ENCODE peak calls at places on chromosomes 1 and 21, in four cellular contexts. One of them, this sample, is unnamed.

GRCh38 chr1:79151006-79151796 is 144.7 kb upstream of the ADGRL4 start:
- DNase-seq in GM12878: no peak
- DNase-seq in HepG2: no peak
- DNase-seq in K562: no peak
- DNase-seq in this sample: no peak

GRCh38 chr1:32219022-32219421 is 3.1 kb downstream of the TMEM234 start:
- DNase-seq in GM12878: no peak
- DNase-seq in HepG2: no peak
- DNase-seq in K562: no peak
- DNase-seq in this sample: no peak

GRCh38 chr1:234957330-234958065 is 171.1 kb downstream of the TOMM20 start:
- DNase-seq in GM12878: no peak
- DNase-seq in HepG2: peak; percentile 99
- DNase-seq in K562: peak; percentile 75
- DNase-seq in this sample: peak; percentile 69

GRCh38 chr1:31831397-31832378 is 15.9 kb upstream of the SPOCD1 start:
- DNase-seq in GM12878: no peak
- DNase-seq in HepG2: peak; percentile 25
- DNase-seq in K562: no peak
- DNase-seq in this sample: no peak

GRCh38 chr1:89166705-89167104 is 9.1 kb downstream of the GBP7 start:
- DNase-seq in GM12878: no peak
- DNase-seq in HepG2: no peak
- DNase-seq in K562: no peak
- DNase-seq in this sample: no peak

GRCh38 chr1:44807364-44808062 is 362 bp upstream of the DYNLT4 start:
- DNase-seq in GM12878: peak; percentile 65
- DNase-seq in HepG2: peak; percentile 98
- DNase-seq in K562: peak; percentile 86
- DNase-seq in this sample: no peak

GRCh38 chr1:77888071-77888428 is 374 bp upstream of the NEXN start:
- DNase-seq in GM12878: no peak
- DNase-seq in HepG2: peak; percentile 34
- DNase-seq in K562: no peak
- DNase-seq in this sample: peak; percentile 62

GRCh38 chr1:7298749-7299151 is 472.3 kb upstream of the VAMP3 start:
- DNase-seq in GM12878: no peak
- DNase-seq in HepG2: no peak
- DNase-seq in K562: no peak
- DNase-seq in this sample: no peak

GRCh38 chr21:37528150-37528937 is 161.8 kb downstream of the DYRK1A start:
- DNase-seq in GM12878: no peak
- DNase-seq in HepG2: no peak
- DNase-seq in K562: peak; percentile 44
- DNase-seq in this sample: no peak

GRCh38 chr21:38488640-38489282 is 9.5 kb downstream of the ERG start:
- DNase-seq in GM12878: no peak
- DNase-seq in HepG2: no peak
- DNase-seq in K562: no peak
- DNase-seq in this sample: no peak

GRCh38 chr1:17998889-17999288 is 108.7 kb upstream of the IGSF21 start:
- DNase-seq in GM12878: no peak
- DNase-seq in HepG2: peak; percentile 32
- DNase-seq in K562: peak; percentile 28
- DNase-seq in this sample: no peak

GRCh38 chr21:26962516-26963305 is 4.2 kb downstream of the ADAMTS5 start:
- DNase-seq in GM12878: no peak
- DNase-seq in HepG2: no peak
- DNase-seq in K562: no peak
- DNase-seq in this sample: no peak

GRCh38 chr1:155166373-155167165 is 6.5 kb downstream of the KRTCAP2 start:
- DNase-seq in GM12878: no peak
- DNase-seq in HepG2: no peak
- DNase-seq in K562: no peak
- DNase-seq in this sample: peak; percentile 5

GRCh38 chr1:203682401-203683383 is 56.1 kb downstream of the ATP2B4 start:
- DNase-seq in GM12878: no peak
- DNase-seq in HepG2: peak; percentile 84
- DNase-seq in K562: peak; percentile 53
- DNase-seq in this sample: no peak

GRCh38 chr1:226074046-226074445 is 11.5 kb downstream of the H3-3A start:
- DNase-seq in GM12878: no peak
- DNase-seq in HepG2: no peak
- DNase-seq in K562: no peak
- DNase-seq in this sample: no peak

GRCh38 chr1:226076378-226076777 is 13.9 kb downstream of the H3-3A start:
- DNase-seq in GM12878: no peak
- DNase-seq in HepG2: no peak
- DNase-seq in K562: no peak
- DNase-seq in this sample: no peak

GRCh38 chr1:226082587-226082917 is 20.0 kb downstream of the H3-3A start:
- DNase-seq in GM12878: no peak
- DNase-seq in HepG2: no peak
- DNase-seq in K562: no peak
- DNase-seq in this sample: no peak

GRCh38 chr1:226082959-226083302 is 20.4 kb downstream of the H3-3A start:
- DNase-seq in GM12878: no peak
- DNase-seq in HepG2: no peak
- DNase-seq in K562: no peak
- DNase-seq in this sample: peak; percentile 69

DNA sequence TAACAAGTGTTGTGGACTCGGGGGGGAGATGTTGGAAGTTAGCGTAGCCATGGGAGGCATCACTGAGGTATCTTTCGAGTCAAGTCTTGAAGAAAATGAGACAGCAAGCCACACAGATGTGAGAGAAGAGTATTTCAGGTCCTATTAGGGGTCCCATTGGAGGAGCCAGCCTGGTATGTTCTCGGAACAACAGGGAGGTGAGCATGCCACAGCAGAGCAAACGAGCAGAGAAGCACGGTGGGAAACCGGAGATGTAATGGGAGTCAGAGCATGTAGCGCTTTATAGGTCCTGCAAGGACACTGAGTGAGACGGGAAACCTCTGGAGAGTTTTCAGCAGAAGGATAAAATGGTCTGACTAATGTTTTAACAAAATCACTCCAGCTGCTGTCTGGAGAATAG is 15.8 kb downstream of the H3-3A start:
- DNase-seq in GM12878: no peak
- DNase-seq in HepG2: no peak
- DNase-seq in K562: no peak
- DNase-seq in this sample: no peak
- TF ChIP-seq FOXM1 in GM12878: no peak
- TF ChIP-seq FOXM1 in HepG2: no peak
- TF ChIP-seq FOXM1 in K562: no peak
- TF ChIP-seq FOXM1 in this sample: no peak

GRCh38 chr1:231395051-231395995 is 26.8 kb downstream of the EGLN1 start:
- DNase-seq in GM12878: no peak
- DNase-seq in HepG2: peak; percentile 74
- DNase-seq in K562: no peak
- DNase-seq in this sample: no peak
- TF ChIP-seq BHLHE40 in GM12878: no peak
- TF ChIP-seq BHLHE40 in HepG2: no peak
- TF ChIP-seq BHLHE40 in K562: no peak
- TF ChIP-seq BHLHE40 in this sample: no peak

DNA sequence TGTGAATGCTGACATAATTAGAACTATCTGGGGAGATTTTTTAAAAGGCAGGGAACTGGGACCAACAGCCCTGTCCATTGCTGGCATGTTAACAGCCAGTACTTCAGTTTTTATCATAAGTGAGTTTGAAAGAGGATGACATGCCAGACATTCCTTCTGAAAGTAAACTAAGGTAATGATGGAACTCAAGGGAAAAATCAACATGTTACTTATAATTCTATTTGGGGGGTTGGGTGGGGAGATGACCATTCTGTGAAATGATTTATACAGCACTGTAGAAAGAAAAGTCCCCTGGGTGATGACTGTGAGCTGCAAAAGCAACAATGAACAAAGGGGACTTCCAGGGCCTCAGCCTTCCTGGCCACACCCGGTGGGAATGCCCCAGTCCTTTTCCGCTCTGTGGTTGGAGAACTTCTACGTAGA is 5.4 kb upstream of the LAMC2 start:
- DNase-seq in GM12878: peak; percentile 57
- DNase-seq in HepG2: no peak
- DNase-seq in K562: no peak
- DNase-seq in this sample: no peak
- TF ChIP-seq FOXM1 in GM12878: peak; percentile 25
- TF ChIP-seq FOXM1 in HepG2: no peak
- TF ChIP-seq FOXM1 in K562: no peak
- TF ChIP-seq FOXM1 in this sample: no peak

DNA sequence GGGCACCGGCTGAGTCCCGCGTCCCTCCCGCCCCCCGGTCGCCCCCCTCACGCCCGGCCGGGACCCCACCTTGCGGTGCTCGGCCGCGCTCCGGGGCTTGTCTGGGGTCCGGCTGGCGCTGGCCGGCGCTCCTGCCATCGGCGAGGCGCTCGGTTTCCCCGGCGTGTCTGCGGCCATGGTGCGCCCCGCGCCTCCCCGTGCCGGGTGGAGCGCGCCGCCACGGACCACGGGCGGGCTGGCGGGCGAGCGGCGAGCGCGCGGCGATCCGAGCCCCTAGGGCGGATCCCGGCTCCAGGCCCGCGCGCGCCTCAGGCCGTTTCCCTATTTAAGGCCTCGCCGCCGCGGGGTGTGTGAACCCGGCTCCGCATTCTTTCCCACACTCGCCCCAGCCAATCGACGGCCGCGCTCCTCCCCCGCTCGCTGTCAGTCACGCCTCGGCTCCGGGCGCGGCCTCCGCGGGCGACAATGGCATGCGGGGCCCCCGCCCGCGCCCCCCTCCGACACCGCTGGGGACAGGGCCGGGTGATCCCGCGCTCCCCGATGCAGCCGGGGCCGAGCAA is at the start of gene HES4:
- DNase-seq in GM12878: no peak
- DNase-seq in HepG2: peak; percentile 87
- DNase-seq in K562: no peak
- DNase-seq in this sample: peak; percentile 85
- TF ChIP-seq BHLHE40 in GM12878: no peak
- TF ChIP-seq BHLHE40 in HepG2: peak; percentile 55
- TF ChIP-seq BHLHE40 in K562: peak; percentile 81
- TF ChIP-seq BHLHE40 in this sample: no peak

GRCh38 chr1:236534164-236534651 is 10.4 kb downstream of the LGALS8 start:
- DNase-seq in GM12878: no peak
- DNase-seq in HepG2: no peak
- DNase-seq in K562: no peak
- DNase-seq in this sample: no peak

GRCh38 chr1:236535656-236536293 is 12.0 kb downstream of the LGALS8 start:
- DNase-seq in GM12878: no peak
- DNase-seq in HepG2: no peak
- DNase-seq in K562: no peak
- DNase-seq in this sample: no peak

GRCh38 chr1:236532850-236533249 is 9.1 kb downstream of the LGALS8 start:
- DNase-seq in GM12878: no peak
- DNase-seq in HepG2: no peak
- DNase-seq in K562: peak; percentile 84
- DNase-seq in this sample: no peak

GRCh38 chr1:236535190-236535589 is 11.4 kb downstream of the LGALS8 start:
- DNase-seq in GM12878: no peak
- DNase-seq in HepG2: no peak
- DNase-seq in K562: no peak
- DNase-seq in this sample: no peak

GRCh38 chr1:236536540-236536939 is 12.8 kb downstream of the LGALS8 start:
- DNase-seq in GM12878: no peak
- DNase-seq in HepG2: no peak
- DNase-seq in K562: no peak
- DNase-seq in this sample: no peak
- TF ChIP-seq FOXM1 in GM12878: no peak
- TF ChIP-seq FOXM1 in HepG2: no peak
- TF ChIP-seq FOXM1 in K562: no peak
- TF ChIP-seq FOXM1 in this sample: no peak

GRCh38 chr1:61056674-61057439 is 25.5 kb upstream of the NFIA start:
- DNase-seq in GM12878: no peak
- DNase-seq in HepG2: no peak
- DNase-seq in K562: peak; percentile 59
- DNase-seq in this sample: no peak
- TF ChIP-seq BHLHE40 in GM12878: no peak
- TF ChIP-seq BHLHE40 in HepG2: peak; percentile 8
- TF ChIP-seq BHLHE40 in K562: peak; percentile 72
- TF ChIP-seq BHLHE40 in this sample: no peak

GRCh38 chr1:112708489-112708888 is 1.6 kb upstream of the RHOC start:
- DNase-seq in GM12878: no peak
- DNase-seq in HepG2: no peak
- DNase-seq in K562: peak; percentile 47
- DNase-seq in this sample: no peak

GRCh38 chr1:112706505-112707216 is at the start of gene RHOC:
- DNase-seq in GM12878: no peak
- DNase-seq in HepG2: no peak
- DNase-seq in K562: peak; percentile 94
- DNase-seq in this sample: peak; percentile 81

GRCh38 chr1:112708002-112708448 is 1.1 kb upstream of the RHOC start:
- DNase-seq in GM12878: no peak
- DNase-seq in HepG2: no peak
- DNase-seq in K562: no peak
- DNase-seq in this sample: no peak

GRCh38 chr1:112704908-112705627 is 1.9 kb downstream of the RHOC start:
- DNase-seq in GM12878: peak; percentile 83
- DNase-seq in HepG2: peak; percentile 84
- DNase-seq in K562: peak; percentile 88
- DNase-seq in this sample: peak; percentile 76

DNA sequence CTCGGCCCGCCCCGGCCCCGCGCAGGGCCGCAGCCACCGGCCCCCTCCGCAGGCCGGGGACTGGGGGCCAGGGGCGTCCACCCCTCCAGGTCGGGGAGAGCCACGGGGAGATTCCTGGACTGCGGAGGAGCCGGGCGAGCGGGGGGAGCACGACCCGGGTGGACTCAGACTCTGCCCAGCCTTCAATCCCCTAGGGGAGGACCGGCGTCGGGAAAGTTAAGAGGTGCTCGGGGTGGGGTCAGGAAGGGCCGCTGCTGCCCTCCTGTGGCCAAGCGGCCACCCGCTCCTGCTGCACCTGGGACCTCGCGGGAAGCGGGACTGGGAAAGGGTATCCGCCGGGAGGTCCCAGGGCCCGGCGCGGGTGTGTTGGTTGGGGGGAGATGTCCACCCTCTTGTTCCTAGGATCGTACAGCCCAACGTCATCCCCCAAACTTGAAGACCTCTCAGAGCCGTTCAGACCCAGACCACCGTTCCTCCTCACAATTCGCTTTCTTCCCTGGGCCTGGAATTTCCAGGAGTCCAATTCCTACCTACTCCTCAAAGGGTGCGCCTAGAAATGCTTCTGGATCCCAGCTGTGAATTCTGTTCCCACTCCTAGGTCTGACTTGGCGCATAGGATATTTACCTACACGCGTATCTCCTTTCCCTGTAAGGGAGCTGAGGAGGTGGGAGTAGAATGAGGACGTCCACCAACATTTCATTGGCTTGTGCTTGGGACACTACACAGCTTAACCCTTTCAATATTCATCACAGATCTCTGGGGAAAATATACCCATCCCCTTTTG is 482 bp upstream of the RHOC start:
- DNase-seq in GM12878: no peak
- DNase-seq in HepG2: peak; percentile 83
- DNase-seq in K562: peak; percentile 90
- DNase-seq in this sample: peak; percentile 90
- TF ChIP-seq FOXM1 in GM12878: no peak
- TF ChIP-seq FOXM1 in HepG2: no peak
- TF ChIP-seq FOXM1 in K562: no peak
- TF ChIP-seq FOXM1 in this sample: peak; percentile 56

GRCh38 chr1:209895709-209896108 is 42.3 kb upstream of the SYT14 start:
- DNase-seq in GM12878: no peak
- DNase-seq in HepG2: no peak
- DNase-seq in K562: no peak
- DNase-seq in this sample: peak; percentile 0
- TF ChIP-seq BHLHE40 in GM12878: no peak
- TF ChIP-seq BHLHE40 in HepG2: no peak
- TF ChIP-seq BHLHE40 in K562: no peak
- TF ChIP-seq BHLHE40 in this sample: no peak

This sample was measured in HEK293T.